ENCODE peak calls at places on chromosomes 13 and 19, in five cellular contexts. F is HCT116, B is H1, S is K562, U is HepG2. H is an unnamed sample.
A peak's percentile ranks its signal among the peaks of the same experiment; 100 is the strongest.

GRCh38 chr19:52936151-52936957 is 13.1 kb upstream of the ZNF888 start:
- DNase-seq in S (peak; percentile 50), U (peak; percentile 35), B (no peak), F (no peak), H (peak; percentile 36)

GRCh38 chr19:58476498-58477015 is 405 bp downstream of the ZNF446 start:
- DNase-seq in S (peak; percentile 58), B (no peak), U (peak; percentile 25), F (no peak), H (no peak)

GRCh38 chr13:30881191-30881651 is 24.9 kb upstream of the MEDAG start:
- DNase-seq in F (no peak), B (no peak), S (no peak), U (no peak), H (no peak)

GRCh38 chr13:98368019-98368418 is 190.9 kb upstream of the RNF113B start:
- DNase-seq in S (no peak), B (no peak), U (no peak), F (no peak), H (no peak)

GRCh38 chr13:21014666-21015170 is 46.7 kb downstream of the LATS2 start:
- DNase-seq in F (no peak), U (peak; percentile 79), S (no peak), B (no peak), H (no peak)

GRCh38 chr19:44725684-44726083 is 22.8 kb upstream of the BCL3 start:
- DNase-seq in S (peak; percentile 41), F (no peak), B (no peak), U (no peak), H (no peak)

GRCh38 chr13:22757530-22758120 is 423.2 kb upstream of the SGCG start:
- DNase-seq in B (no peak), F (no peak), S (no peak), U (no peak), H (no peak)

GRCh38 chr13:113122571-113123225 is at the start of gene F10:
- DNase-seq in S (peak; percentile 67), U (peak; percentile 95), F (peak; percentile 50), B (peak; percentile 68), H (no peak)

GRCh38 chr13:111031531-111031961 is 83.6 kb upstream of the ARHGEF7 start:
- DNase-seq in F (no peak), B (peak; percentile 30), U (no peak), S (no peak), H (no peak)

GRCh38 chr13:49098198-49098597 is 121.9 kb upstream of the MLNR start:
- DNase-seq in F (peak; percentile 81), U (no peak), B (no peak), S (no peak), H (no peak)

GRCh38 chr13:73440296-73440895 is 381.6 kb downstream of the KLF5 start:
- DNase-seq in F (peak; percentile 39), U (no peak), B (no peak), S (no peak), H (no peak)

GRCh38 chr19:34225659-34226015 is 28.7 kb upstream of the GARRE1 start:
- DNase-seq in U (no peak), S (no peak), F (no peak), B (no peak), H (no peak)
- H3K27ac ChIP-seq in U (peak overlapping the region; percentile 21), S (no peak overlapping the region), F (no peak overlapping the region), B (no peak overlapping the region), H (peak overlapping the region; percentile 47)

GRCh38 chr19:17170538-17171297 is 44.4 kb upstream of the USE1 start:
- DNase-seq in S (no peak), F (no peak), B (no peak), U (no peak), H (no peak)
- TF ChIP-seq ZNF274 in S (no peak), F (no peak), B (no peak), U (no peak), H (no peak)

GRCh38 chr19:38701455-38702063 is 42.7 kb downstream of the CAPN12 start:
- DNase-seq in S (no peak), F (no peak), B (no peak), U (peak; percentile 93), H (no peak)

GRCh38 chr19:38703509-38703908 is 40.8 kb downstream of the CAPN12 start:
- DNase-seq in B (no peak), S (no peak), U (no peak), F (no peak), H (no peak)

GRCh38 chr19:38700350-38700932 is 43.8 kb downstream of the CAPN12 start:
- DNase-seq in S (no peak), B (no peak), U (peak; percentile 41), F (no peak), H (no peak)

GRCh38 chr19:38700933-38701454 is 43.3 kb downstream of the CAPN12 start:
- DNase-seq in U (peak; percentile 85), F (no peak), S (no peak), B (no peak), H (no peak)

GRCh38 chr19:38702278-38702677 is 42.0 kb downstream of the CAPN12 start:
- DNase-seq in U (no peak), F (no peak), S (no peak), B (no peak), H (no peak)
- H3K27ac ChIP-seq in U (peak overlapping the region; percentile 99), F (no peak overlapping the region), S (no peak overlapping the region), B (no peak overlapping the region), H (no peak overlapping the region)

DNA sequence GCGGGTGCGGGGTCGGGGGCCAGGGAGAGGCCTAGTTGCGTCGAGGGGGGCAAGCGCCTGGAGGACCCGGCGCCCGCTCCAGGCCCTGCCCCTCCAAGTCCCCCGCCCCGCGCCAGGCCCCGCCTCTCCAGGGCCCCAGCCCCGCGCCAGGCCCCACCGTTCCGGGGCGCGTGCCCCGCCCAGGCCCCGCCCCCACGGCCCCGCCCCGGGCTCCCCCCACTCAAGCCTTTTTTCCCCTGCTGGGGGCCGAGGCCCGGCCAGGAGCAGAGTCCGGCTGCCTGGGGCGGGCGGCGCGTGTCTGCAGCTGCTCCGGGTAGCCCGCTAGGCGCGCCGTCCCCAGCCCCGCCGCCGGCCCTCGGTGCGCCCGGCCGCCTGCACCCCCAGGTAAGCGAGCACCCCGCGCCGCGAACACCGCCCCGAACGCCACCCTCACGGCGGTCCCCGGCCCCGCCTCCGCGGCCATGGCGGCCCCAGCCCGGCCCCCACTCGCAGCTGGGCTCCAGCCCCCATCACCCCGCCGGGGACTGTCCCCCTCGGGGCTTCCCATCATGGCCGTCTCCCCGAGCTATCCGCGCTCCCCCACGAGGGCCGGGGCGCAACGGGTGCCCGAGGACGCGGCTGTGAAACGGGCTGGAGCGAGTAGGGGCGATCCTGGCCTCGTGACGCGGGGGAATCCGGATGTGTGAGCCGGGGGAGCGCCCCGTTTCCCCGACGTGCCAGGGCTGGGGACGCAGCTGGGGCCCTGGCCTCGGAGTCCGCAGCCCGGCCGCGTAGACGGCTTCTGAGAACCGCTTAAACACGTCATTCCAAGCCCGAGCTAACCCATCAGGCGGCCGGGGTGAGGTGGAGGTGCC is at the start of gene CERS4:
- DNase-seq in S (peak; percentile 97), F (no peak), U (peak; percentile 82), B (peak; percentile 92), H (no peak)
- TF ChIP-seq ZNF274 in S (no peak), F (no peak), U (peak; percentile 63), B (no peak), H (no peak)

GRCh38 chr13:58744686-58745085 is 1113.1 kb downstream of the PCDH17 start:
- DNase-seq in U (no peak), S (no peak), F (no peak), B (no peak), H (no peak)
- H3K27ac ChIP-seq in U (no peak overlapping the region), S (no peak overlapping the region), F (no peak overlapping the region), B (no peak overlapping the region), H (no peak overlapping the region)

GRCh38 chr19:42693760-42694350 is 46.4 kb downstream of the PSG3 start:
- DNase-seq in S (peak; percentile 19), B (no peak), U (peak; percentile 49), F (peak; percentile 41), H (no peak)
- TF ChIP-seq ZNF274 in S (no peak), B (no peak), U (no peak), F (no peak), H (no peak)

GRCh38 chr13:51235756-51236564 is 13.8 kb downstream of the FAM124A start:
- DNase-seq in B (no peak), U (no peak), S (no peak), F (no peak), H (no peak)
- H3K27ac ChIP-seq in B (peak overlapping the region; percentile 32), U (no peak overlapping the region), S (no peak overlapping the region), F (no peak overlapping the region), H (no peak overlapping the region)